ENCODE peak calls at places on chromosome 12, in eight cellular contexts. L is fibroblast of lung, J is astrocyte of the spinal cord, Q is nephron progenitor cell, V is stomach, X is D721Med, A is neural crest cell, R is cardiac muscle cell. P is an unnamed sample.

GRCh38 chr12:124764870-124765570 is 98.6 kb downstream of the SCARB1 start:
- DNase-seq in L (peak; percentile 88), J (peak; percentile 91), Q (no peak), V (no peak), X (no peak), A (no peak), R (no peak), P (no peak)

GRCh38 chr12:120711411-120711810 is 1.2 kb downstream of the UNC119B start:
- DNase-seq in L (no peak), J (no peak), Q (no peak), V (no peak), X (no peak), A (no peak), R (no peak), P (no peak)

GRCh38 chr12:10554228-10554970 is 48.7 kb downstream of the EIF2S3B start:
- DNase-seq in L (no peak), J (peak; percentile 10), Q (no peak), V (no peak), X (no peak), A (no peak), R (no peak), P (no peak)

GRCh38 chr12:10838461-10838860 is 10.8 kb downstream of the PRR4 start:
- DNase-seq in L (no peak), J (no peak), Q (no peak), V (no peak), X (no peak), A (no peak), R (no peak), P (no peak)

GRCh38 chr12:124370851-124371250 is 76.0 kb downstream of the RFLNA start:
- DNase-seq in L (no peak), J (no peak), Q (no peak), V (no peak), X (no peak), A (no peak), R (no peak), P (no peak)

GRCh38 chr12:123062682-123063426 is 82.4 kb downstream of the ARL6IP4 start:
- DNase-seq in L (peak; percentile 76), J (peak; percentile 28), Q (no peak), V (peak; percentile 47), X (no peak), A (no peak), R (no peak), P (no peak)

GRCh38 chr12:26870491-26871419 is 37.8 kb upstream of the ITPR2 start:
- DNase-seq in L (peak; percentile 72), J (peak; percentile 7), Q (no peak), V (peak; percentile 77), X (no peak), A (no peak), R (peak; percentile 17), P (no peak)

GRCh38 chr12:90280033-90280432 is 571.4 kb upstream of the ATP2B1 start:
- DNase-seq in L (peak; percentile 66), J (peak; percentile 23), Q (no peak), V (no peak), X (no peak), A (no peak), R (no peak), P (no peak)

GRCh38 chr12:3049596-3050314 is 27.4 kb upstream of the TSPAN9 start:
- DNase-seq in L (no peak), J (no peak), Q (no peak), V (no peak), X (no peak), A (no peak), R (no peak), P (no peak)

GRCh38 chr12:42985506-42985905 is 396.0 kb upstream of the PRICKLE1 start:
- DNase-seq in L (no peak), J (no peak), Q (no peak), V (no peak), X (no peak), A (no peak), R (peak; percentile 74), P (peak; percentile 13)

GRCh38 chr12:65778268-65779090 is 45.8 kb upstream of the HMGA2 start:
- DNase-seq in L (peak; percentile 57), J (peak; percentile 56), Q (no peak), V (no peak), X (no peak), A (no peak), R (no peak), P (no peak)

GRCh38 chr12:31496257-31496656 is 94.7 kb downstream of the DENND5B start:
- DNase-seq in L (no peak), J (no peak), Q (no peak), V (no peak), X (no peak), A (no peak), R (no peak), P (no peak)

GRCh38 chr12:2402180-2402579 is 349.4 kb downstream of the CACNA1C start:
- DNase-seq in L (no peak), J (no peak), Q (no peak), V (no peak), X (no peak), A (no peak), R (no peak), P (no peak)

GRCh38 chr12:99907210-99907609 is 77.5 kb downstream of the ANKS1B start:
- DNase-seq in L (no peak), J (no peak), Q (no peak), V (no peak), X (no peak), A (no peak), R (no peak), P (no peak)

GRCh38 chr12:47004634-47005033 is 74.8 kb upstream of the PCED1B start:
- DNase-seq in L (no peak), J (no peak), Q (no peak), V (no peak), X (no peak), A (no peak), R (no peak), P (no peak)

GRCh38 chr12:92745874-92746553 is 43.2 kb downstream of the PLEKHG7 start:
- DNase-seq in L (peak; percentile 98), J (peak; percentile 97), Q (no peak), V (peak; percentile 28), X (no peak), A (no peak), R (no peak), P (no peak)

GRCh38 chr12:78864483-78865296 is at the start of gene SYT1:
- DNase-seq in L (peak; percentile 89), J (peak; percentile 91), Q (peak; percentile 83), V (no peak), X (peak; percentile 62), A (peak; percentile 72), R (peak; percentile 22), P (peak; percentile 73)

GRCh38 chr12:112564160-112564559 is 145.4 kb downstream of the PTPN11 start:
- DNase-seq in L (no peak), J (no peak), Q (no peak), V (no peak), X (no peak), A (no peak), R (no peak), P (no peak)
- TF ChIP-seq CTCF in L (no peak), J (no peak), Q (no peak), V (no peak), X (no peak), A (peak; percentile 40), R (no peak), P (no peak)

GRCh38 chr12:130835011-130835410 is 4.0 kb downstream of the STX2 start:
- DNase-seq in L (no peak), J (no peak), Q (peak; percentile 42), V (no peak), X (no peak), A (no peak), R (no peak), P (no peak)

GRCh38 chr12:130838951-130839769 is at the start of gene STX2:
- DNase-seq in L (peak; percentile 80), J (peak; percentile 79), Q (peak; percentile 94), V (peak; percentile 88), X (peak; percentile 54), A (peak; percentile 85), R (peak; percentile 89), P (peak; percentile 92)

GRCh38 chr12:130838284-130838950 is 633 bp downstream of the STX2 start:
- DNase-seq in L (no peak), J (no peak), Q (no peak), V (peak; percentile 38), X (no peak), A (peak; percentile 31), R (peak; percentile 56), P (peak; percentile 39)

GRCh38 chr12:130835436-130835835 is 3.6 kb downstream of the STX2 start:
- DNase-seq in L (no peak), J (no peak), Q (no peak), V (no peak), X (no peak), A (no peak), R (no peak), P (no peak)

DNA sequence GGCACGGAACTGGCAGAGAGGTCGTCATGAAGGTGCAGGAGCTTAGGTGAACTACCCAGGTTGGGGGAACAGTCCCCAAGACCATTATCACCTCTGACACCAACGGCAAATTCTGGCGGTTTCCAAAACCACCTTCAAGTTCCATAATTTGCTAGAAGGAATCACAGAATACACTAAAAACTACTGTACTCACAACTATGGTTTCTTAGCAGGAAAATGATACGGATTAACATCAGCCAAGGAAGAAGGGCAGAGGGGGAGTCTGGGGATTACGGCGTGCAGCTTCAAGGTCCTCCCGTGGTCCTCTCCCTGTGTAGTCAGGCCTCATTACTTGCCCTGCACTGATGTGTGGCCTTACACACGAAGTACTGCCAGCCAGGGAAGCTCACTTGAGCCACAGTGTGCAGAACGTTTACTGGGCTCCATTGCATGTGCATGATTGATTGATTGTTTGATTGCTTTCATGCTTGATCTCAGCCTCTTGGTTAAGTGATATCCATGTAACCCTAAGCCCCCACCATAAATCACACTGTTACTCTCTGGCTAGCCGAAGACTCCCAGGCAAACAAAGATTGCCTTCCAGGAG is 813 bp upstream of the STX2 start:
- DNase-seq in L (no peak), J (no peak), Q (peak; percentile 45), V (no peak), X (no peak), A (no peak), R (no peak), P (no peak)
- TF ChIP-seq CTCF in L (no peak), J (no peak), Q (no peak), V (no peak), X (no peak), A (no peak), R (no peak), P (no peak)

GRCh38 chr12:53955776-53956250 is 1.1 kb downstream of the HOXC12 start:
- DNase-seq in L (no peak), J (no peak), Q (no peak), V (no peak), X (no peak), A (no peak), R (no peak), P (no peak)
- TF ChIP-seq CTCF in L (no peak), J (no peak), Q (no peak), V (no peak), X (no peak), A (no peak), R (no peak), P (no peak)

DNA sequence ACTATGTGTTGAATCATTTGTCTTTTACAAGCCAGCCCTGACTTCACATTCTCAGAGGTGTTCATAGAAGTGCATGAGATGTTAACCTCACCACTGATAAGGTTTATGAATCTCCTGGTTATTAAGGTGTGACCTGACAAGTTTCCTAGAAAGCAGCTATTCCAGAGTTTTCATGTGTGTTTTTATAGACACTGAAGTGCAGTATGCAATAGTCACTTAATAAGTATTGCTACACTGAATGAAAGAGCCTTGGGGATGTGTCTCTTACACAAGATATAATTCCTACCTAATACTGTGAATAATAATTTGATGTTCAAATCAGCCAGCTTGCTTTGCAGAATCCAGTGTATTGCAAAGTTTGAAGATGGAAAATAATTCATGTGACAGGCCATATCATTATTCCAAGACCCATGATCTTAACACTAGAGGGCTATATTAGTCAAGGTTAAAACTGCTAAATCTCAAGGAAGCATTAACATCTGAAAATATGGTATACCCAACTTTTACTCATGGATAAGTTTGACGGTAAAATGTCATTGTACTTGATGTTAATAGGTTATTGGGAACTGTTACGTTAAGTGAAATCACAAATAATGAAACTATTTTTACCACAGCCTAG is 13.0 kb downstream of the SLC25A3 start:
- DNase-seq in L (peak; percentile 22), J (no peak), Q (no peak), V (no peak), X (no peak), A (no peak), R (no peak), P (no peak)
- TF ChIP-seq CTCF in L (peak; percentile 11), J (no peak), Q (no peak), V (no peak), X (peak; percentile 8), A (no peak), R (peak; percentile 12), P (no peak)

P was measured in endothelial cell.